ENCODE peak calls at places on chromosomes 2 and 18, in four cellular contexts. L is left ventricle myocardium inferior, B is HTR-8/SVneo, Y is iPS-NIHi11. X is an unnamed sample.

GRCh38 chr2:68849579-68850030 is 21.6 kb downstream of the BMP10 start:
- DNase-seq in Y (no peak), B (no peak), L (no peak), X (no peak)

GRCh38 chr2:134344954-134345697 is 91.3 kb downstream of the MGAT5 start:
- DNase-seq in B (no peak), Y (no peak), L (no peak), X (no peak)

GRCh38 chr2:178404380-178404767 is 46.6 kb downstream of the PRKRA start:
- DNase-seq in L (no peak), B (no peak), Y (no peak), X (no peak)

GRCh38 chr2:120346667-120347358 is 877 bp downstream of the INHBB start:
- DNase-seq in Y (no peak), L (no peak), B (no peak), X (no peak)

GRCh38 chr2:232874677-232875223 is 4.7 kb downstream of the SNORC start:
- DNase-seq in Y (no peak), B (no peak), L (no peak), X (no peak)

GRCh38 chr2:61710711-61711110 is 143.1 kb downstream of the FAM161A start:
- DNase-seq in B (no peak), L (no peak), Y (no peak), X (no peak)

GRCh38 chr2:99727199-99727598 is 237.4 kb upstream of the REV1 start:
- DNase-seq in Y (no peak), B (no peak), L (no peak), X (no peak)

GRCh38 chr18:64982414-64983096 is 768.3 kb upstream of the CDH7 start:
- DNase-seq in L (no peak), Y (no peak), B (no peak), X (no peak)

GRCh38 chr2:239021651-239022436 is 174.0 kb downstream of the TWIST2 start:
- DNase-seq in Y (no peak), L (no peak), B (no peak), X (no peak)

GRCh38 chr2:200393191-200393590 is 86.7 kb downstream of the SPATS2L start:
- DNase-seq in B (no peak), L (no peak), Y (no peak), X (no peak)

GRCh38 chr2:175877845-175878563 is 124.1 kb downstream of the LNPK start:
- DNase-seq in Y (no peak), L (no peak), B (no peak), X (no peak)

GRCh38 chr18:79781331-79781941 is 16.3 kb upstream of the KCNG2 start:
- DNase-seq in L (no peak), B (no peak), Y (no peak), X (no peak)

GRCh38 chr2:47035615-47036488 is 119.3 kb downstream of the STPG4 start:
- DNase-seq in L (no peak), B (no peak), Y (no peak), X (no peak)

GRCh38 chr2:69103495-69103894 is 90.5 kb downstream of the ANTXR1 start:
- DNase-seq in L (no peak), B (no peak), Y (no peak), X (no peak)

GRCh38 chr2:220310326-220310936 is 683.0 kb downstream of the SLC4A3 start:
- DNase-seq in Y (no peak), L (no peak), B (no peak), X (no peak)

GRCh38 chr2:222452422-222452950 is 28.1 kb downstream of the SGPP2 start:
- DNase-seq in Y (no peak), B (no peak), L (peak), X (no peak)

GRCh38 chr18:37447959-37448916 is 117.4 kb downstream of the CELF4 start:
- DNase-seq in B (no peak), Y (no peak), L (no peak), X (no peak)

GRCh38 chr2:189153608-189154007 is 26.0 kb downstream of the COL5A2 start:
- DNase-seq in B (no peak), Y (no peak), L (no peak), X (no peak)

GRCh38 chr2:3073196-3073595 is 304.4 kb downstream of the EIPR1 start:
- DNase-seq in Y (no peak), B (no peak), L (no peak), X (no peak)

GRCh38 chr2:201130524-201131186 is 14.7 kb downstream of the CFLAR start:
- DNase-seq in B (no peak), L (no peak), Y (no peak), X (peak)

X was measured in NT2/D1.